ENCODE peak calls at places on chromosome 1, in nine cellular contexts. J, Q, W, R, C, V, Y, T and P are unnamed samples.

GRCh38 chr1:11653616-11654570 is at the start of gene FBXO2:
- DNase-seq in Y (no peak), Q (no peak), R (no peak), T (no peak), J (no peak), C (no peak), W (no peak), V (no peak), P (no peak)

GRCh38 chr1:33683913-33684312 is 180.0 kb upstream of the HMGB4 start:
- DNase-seq in J (no peak), Q (no peak), W (no peak), R (no peak), Y (peak; percentile 41), C (no peak), T (no peak), V (no peak), P (no peak)

GRCh38 chr1:4803335-4803734 is 148.9 kb downstream of the AJAP1 start:
- DNase-seq in T (no peak), Y (no peak), W (no peak), C (no peak), Q (no peak), J (no peak), V (no peak), R (no peak), P (no peak)

GRCh38 chr1:97457446-97458089 is 463.3 kb downstream of the DPYD start:
- DNase-seq in Q (no peak), W (no peak), V (no peak), R (no peak), Y (no peak), J (no peak), C (no peak), T (no peak), P (no peak)

GRCh38 chr1:151176514-151177045 is 799 bp upstream of the TMOD4 start:
- DNase-seq in V (no peak), T (no peak), Q (no peak), J (no peak), W (no peak), R (no peak), Y (no peak), C (no peak), P (no peak)

GRCh38 chr1:1068374-1069060 is 5.6 kb downstream of the RNF223 start:
- DNase-seq in R (peak; percentile 67), Q (peak; percentile 74), W (no peak), C (peak; percentile 83), V (peak; percentile 42), T (no peak), J (no peak), Y (no peak), P (no peak)

GRCh38 chr1:206923009-206923960 is 1.5 kb upstream of the FCMR start:
- DNase-seq in W (no peak), Y (no peak), J (peak; percentile 64), C (no peak), R (peak; percentile 83), V (peak; percentile 73), Q (peak; percentile 92), T (no peak), P (no peak)

GRCh38 chr1:90400121-90400520 is 317.0 kb downstream of the BARHL2 start:
- DNase-seq in Q (no peak), W (no peak), C (no peak), J (no peak), T (no peak), Y (no peak), R (no peak), V (no peak), P (no peak)

GRCh38 chr1:151054971-151055547 is 4.4 kb downstream of the CDC42SE1 start:
- DNase-seq in Q (no peak), V (no peak), J (no peak), T (no peak), Y (no peak), R (no peak), W (no peak), C (no peak), P (no peak)

GRCh38 chr1:245008761-245009160 is 144.4 kb upstream of the HNRNPU start:
- DNase-seq in T (no peak), C (no peak), Q (no peak), Y (no peak), W (peak; percentile 15), J (no peak), R (no peak), V (no peak), P (no peak)

GRCh38 chr1:62407398-62408009 is 29.3 kb upstream of the USP1 start:
- DNase-seq in T (no peak), Y (peak; percentile 69), C (peak; percentile 74), V (no peak), W (peak; percentile 72), J (no peak), R (peak; percentile 39), Q (peak; percentile 12), P (peak; percentile 81)

GRCh38 chr1:240577095-240577494 is 34.9 kb downstream of the GREM2 start:
- DNase-seq in C (no peak), R (no peak), W (no peak), Q (no peak), J (no peak), Y (no peak), V (no peak), T (no peak), P (no peak)

GRCh38 chr1:153774780-153775431 is at the start of gene SLC27A3:
- DNase-seq in Q (no peak), V (no peak), T (no peak), C (peak; percentile 85), R (no peak), J (no peak), Y (peak; percentile 72), W (peak; percentile 75), P (no peak)

GRCh38 chr1:101257500-101258325 is 20.9 kb downstream of the S1PR1 start:
- DNase-seq in Y (no peak), W (no peak), C (no peak), V (no peak), R (peak; percentile 63), J (no peak), Q (peak; percentile 54), T (no peak), P (no peak)

GRCh38 chr1:22143065-22143514 is at the start of gene WNT4:
- DNase-seq in C (peak; percentile 43), Q (no peak), J (no peak), R (peak; percentile 15), T (no peak), W (peak; percentile 11), Y (no peak), V (no peak), P (no peak)

GRCh38 chr1:5532811-5533210 is 459.4 kb downstream of the NPHP4 start:
- DNase-seq in W (no peak), Q (no peak), J (no peak), Y (no peak), V (no peak), C (no peak), R (no peak), T (no peak), P (no peak)

GRCh38 chr1:8941906-8942305 is 3.8 kb upstream of the CA6 start:
- DNase-seq in T (no peak), C (no peak), Q (no peak), Y (peak; percentile 84), W (peak; percentile 84), R (no peak), J (no peak), V (no peak), P (no peak)

GRCh38 chr1:156319664-156320063 is 18.4 kb downstream of the CCT3 start:
- DNase-seq in Y (no peak), J (no peak), C (no peak), T (no peak), W (peak; percentile 61), R (peak; percentile 27), Q (peak; percentile 39), V (no peak), P (peak; percentile 67)

GRCh38 chr1:100358210-100358609 is 5.9 kb downstream of the CDC14A start:
- DNase-seq in V (peak; percentile 9), C (no peak), Y (no peak), T (no peak), W (peak; percentile 46), Q (peak; percentile 46), R (no peak), J (no peak), P (peak; percentile 66)

GRCh38 chr1:47471163-47471562 is 33.3 kb downstream of the FOXD2 start:
- DNase-seq in R (no peak), Y (no peak), W (no peak), V (no peak), Q (no peak), T (no peak), J (no peak), C (no peak), P (no peak)

GRCh38 chr1:96362623-96363022 is 359.0 kb upstream of the PTBP2 start:
- DNase-seq in V (no peak), J (no peak), Q (peak; percentile 17), W (peak; percentile 96), R (no peak), C (no peak), Y (no peak), T (no peak), P (no peak)

GRCh38 chr1:183079697-183080096 is 56.5 kb downstream of the LAMC1 start:
- DNase-seq in Y (no peak), W (no peak), T (no peak), C (no peak), V (no peak), R (no peak), Q (no peak), J (no peak), P (no peak)

GRCh38 chr1:42957880-42958487 is 684 bp downstream of the SLC2A1 start:
- DNase-seq in C (peak; percentile 65), W (peak; percentile 43), Q (peak; percentile 81), J (peak; percentile 67), Y (peak; percentile 69), R (peak; percentile 64), V (peak; percentile 70), T (no peak), P (peak; percentile 86)

GRCh38 chr1:99527078-99527477 is 118.8 kb upstream of the PALMD start:
- DNase-seq in J (no peak), Q (no peak), W (peak; percentile 56), T (no peak), R (no peak), Y (no peak), C (no peak), V (no peak), P (no peak)

GRCh38 chr1:21636029-21636428 is 33.1 kb downstream of the RAP1GAP start:
- DNase-seq in W (no peak), J (no peak), Q (no peak), C (no peak), V (no peak), T (no peak), Y (no peak), R (no peak), P (no peak)

GRCh38 chr1:89780721-89781120 is 40.1 kb upstream of the LRRC8D start:
- DNase-seq in C (peak; percentile 40), T (no peak), W (peak; percentile 53), Y (peak; percentile 80), J (no peak), Q (peak; percentile 62), V (peak; percentile 15), R (peak; percentile 40), P (peak; percentile 80)

GRCh38 chr1:207752456-207753132 is 740 bp downstream of the CD46 start:
- DNase-seq in C (no peak), V (peak; percentile 26), W (peak; percentile 11), Q (peak; percentile 68), J (peak; percentile 14), T (no peak), R (peak; percentile 21), Y (no peak), P (peak; percentile 58)

GRCh38 chr1:119611701-119612113 is 36.4 kb downstream of the ZNF697 start:
- DNase-seq in J (peak; percentile 50), Q (peak; percentile 84), W (peak; percentile 46), C (peak; percentile 84), R (peak; percentile 15), T (no peak), V (peak; percentile 23), Y (peak; percentile 62), P (peak; percentile 87)

GRCh38 chr1:22462928-22463327 is 11.3 kb downstream of the ZBTB40 start:
- DNase-seq in J (no peak), C (no peak), T (no peak), W (no peak), V (no peak), R (no peak), Q (no peak), Y (no peak), P (no peak)

GRCh38 chr1:47596328-47596727 is 158.5 kb downstream of the FOXD2 start:
- DNase-seq in T (no peak), Y (no peak), Q (no peak), W (no peak), R (no peak), V (no peak), J (no peak), C (no peak), P (no peak)

GRCh38 chr1:3611170-3612019 is at the start of gene MEGF6:
- DNase-seq in C (peak; percentile 52), T (no peak), Y (no peak), V (peak; percentile 66), J (peak; percentile 39), R (peak; percentile 27), Q (peak; percentile 61), W (no peak), P (no peak)